ENCODE peak calls at places on chromosomes 6 and 20, in six cellular contexts. One of them, this sample, is unnamed.
A peak's percentile ranks its signal among the peaks of the same experiment; 100 is the strongest.

GRCh38 chr20:46905364-46906125 is 10.9 kb downstream of the EYA2 start:
- DNase-seq in heart right ventricle: no peak
- DNase-seq in SK-N-SH: no peak
- DNase-seq in lower lobe of right lung: no peak
- DNase-seq in CD8-positive, alpha-beta T cell: no peak
- DNase-seq in right lobe of liver: no peak
- DNase-seq in this sample: no peak

GRCh38 chr6:133937909-133938308 is 15.1 kb upstream of the TBPL1 start:
- DNase-seq in heart right ventricle: no peak
- DNase-seq in SK-N-SH: no peak
- DNase-seq in lower lobe of right lung: no peak
- DNase-seq in CD8-positive, alpha-beta T cell: no peak
- DNase-seq in right lobe of liver: no peak
- DNase-seq in this sample: no peak

GRCh38 chr20:58366016-58366415 is 23.0 kb upstream of the VAPB start:
- DNase-seq in heart right ventricle: no peak
- DNase-seq in SK-N-SH: no peak
- DNase-seq in lower lobe of right lung: no peak
- DNase-seq in CD8-positive, alpha-beta T cell: no peak
- DNase-seq in right lobe of liver: no peak
- DNase-seq in this sample: no peak

GRCh38 chr6:43229803-43230239 is 540 bp upstream of the DNPH1 start:
- DNase-seq in heart right ventricle: no peak
- DNase-seq in SK-N-SH: no peak
- DNase-seq in lower lobe of right lung: no peak
- DNase-seq in CD8-positive, alpha-beta T cell: no peak
- DNase-seq in right lobe of liver: no peak
- DNase-seq in this sample: no peak

GRCh38 chr6:125014157-125014957 is 52.1 kb downstream of the RNF217 start:
- DNase-seq in heart right ventricle: no peak
- DNase-seq in SK-N-SH: no peak
- DNase-seq in lower lobe of right lung: no peak
- DNase-seq in CD8-positive, alpha-beta T cell: no peak
- DNase-seq in right lobe of liver: no peak
- DNase-seq in this sample: no peak

GRCh38 chr6:107344981-107345380 is 114.4 kb downstream of the PDSS2 start:
- DNase-seq in heart right ventricle: no peak
- DNase-seq in SK-N-SH: no peak
- DNase-seq in lower lobe of right lung: no peak
- DNase-seq in CD8-positive, alpha-beta T cell: no peak
- DNase-seq in right lobe of liver: no peak
- DNase-seq in this sample: no peak

GRCh38 chr6:11221623-11222384 is 10.7 kb downstream of the NEDD9 start:
- DNase-seq in heart right ventricle: no peak
- DNase-seq in SK-N-SH: peak; percentile 63
- DNase-seq in lower lobe of right lung: no peak
- DNase-seq in CD8-positive, alpha-beta T cell: no peak
- DNase-seq in right lobe of liver: no peak
- DNase-seq in this sample: no peak

GRCh38 chr20:29689411-29690225 is 1567.8 kb upstream of the DEFB115 start:
- DNase-seq in heart right ventricle: peak; percentile 22
- DNase-seq in SK-N-SH: peak; percentile 82
- DNase-seq in lower lobe of right lung: peak; percentile 32
- DNase-seq in CD8-positive, alpha-beta T cell: peak; percentile 10
- DNase-seq in right lobe of liver: peak; percentile 47
- DNase-seq in this sample: no peak

GRCh38 chr6:28634758-28635546 is 109.3 kb downstream of the GPX5 start:
- DNase-seq in heart right ventricle: no peak
- DNase-seq in SK-N-SH: peak; percentile 80
- DNase-seq in lower lobe of right lung: no peak
- DNase-seq in CD8-positive, alpha-beta T cell: no peak
- DNase-seq in right lobe of liver: no peak
- DNase-seq in this sample: no peak

GRCh38 chr20:24999568-24999967 is 7.0 kb upstream of the APMAP start:
- DNase-seq in heart right ventricle: no peak
- DNase-seq in SK-N-SH: no peak
- DNase-seq in lower lobe of right lung: no peak
- DNase-seq in CD8-positive, alpha-beta T cell: no peak
- DNase-seq in right lobe of liver: peak; percentile 13
- DNase-seq in this sample: no peak

GRCh38 chr6:29946787-29947186 is 4.5 kb downstream of the HLA-A start:
- DNase-seq in heart right ventricle: no peak
- DNase-seq in SK-N-SH: no peak
- DNase-seq in lower lobe of right lung: no peak
- DNase-seq in CD8-positive, alpha-beta T cell: no peak
- DNase-seq in right lobe of liver: no peak
- DNase-seq in this sample: no peak

GRCh38 chr6:10373642-10374359 is 41.1 kb downstream of the TFAP2A start:
- DNase-seq in heart right ventricle: no peak
- DNase-seq in SK-N-SH: no peak
- DNase-seq in lower lobe of right lung: no peak
- DNase-seq in CD8-positive, alpha-beta T cell: no peak
- DNase-seq in right lobe of liver: no peak
- DNase-seq in this sample: no peak

GRCh38 chr6:157884756-157885155 is 61.7 kb downstream of the SNX9 start:
- DNase-seq in heart right ventricle: no peak
- DNase-seq in SK-N-SH: no peak
- DNase-seq in lower lobe of right lung: no peak
- DNase-seq in CD8-positive, alpha-beta T cell: no peak
- DNase-seq in right lobe of liver: no peak
- DNase-seq in this sample: no peak

GRCh38 chr6:111938710-111939109 is 65.5 kb upstream of the FYN start:
- DNase-seq in heart right ventricle: no peak
- DNase-seq in SK-N-SH: no peak
- DNase-seq in lower lobe of right lung: no peak
- DNase-seq in CD8-positive, alpha-beta T cell: no peak
- DNase-seq in right lobe of liver: no peak
- DNase-seq in this sample: no peak

GRCh38 chr20:63785646-63786255 is 45.3 kb downstream of the ZBTB46 start:
- DNase-seq in heart right ventricle: no peak
- DNase-seq in SK-N-SH: no peak
- DNase-seq in lower lobe of right lung: no peak
- DNase-seq in CD8-positive, alpha-beta T cell: no peak
- DNase-seq in right lobe of liver: no peak
- DNase-seq in this sample: no peak

GRCh38 chr20:36461600-36462439 is 79.5 kb upstream of the MYL9 start:
- DNase-seq in heart right ventricle: peak; percentile 74
- DNase-seq in SK-N-SH: peak; percentile 78
- DNase-seq in lower lobe of right lung: peak; percentile 75
- DNase-seq in CD8-positive, alpha-beta T cell: peak; percentile 15
- DNase-seq in right lobe of liver: peak; percentile 75
- DNase-seq in this sample: no peak

GRCh38 chr6:137999815-138000214 is 107.4 kb downstream of the PERP start:
- DNase-seq in heart right ventricle: no peak
- DNase-seq in SK-N-SH: no peak
- DNase-seq in lower lobe of right lung: no peak
- DNase-seq in CD8-positive, alpha-beta T cell: no peak
- DNase-seq in right lobe of liver: no peak
- DNase-seq in this sample: no peak

GRCh38 chr20:24066075-24066700 is 77.6 kb upstream of the GGTLC1 start:
- DNase-seq in heart right ventricle: no peak
- DNase-seq in SK-N-SH: no peak
- DNase-seq in lower lobe of right lung: no peak
- DNase-seq in CD8-positive, alpha-beta T cell: no peak
- DNase-seq in right lobe of liver: no peak
- DNase-seq in this sample: no peak

GRCh38 chr6:89928604-89929003 is 34.3 kb downstream of the GJA10 start:
- DNase-seq in heart right ventricle: no peak
- DNase-seq in SK-N-SH: no peak
- DNase-seq in lower lobe of right lung: no peak
- DNase-seq in CD8-positive, alpha-beta T cell: no peak
- DNase-seq in right lobe of liver: no peak
- DNase-seq in this sample: no peak

GRCh38 chr20:10802201-10802600 is 128.4 kb upstream of the JAG1 start:
- DNase-seq in heart right ventricle: no peak
- DNase-seq in SK-N-SH: no peak
- DNase-seq in lower lobe of right lung: no peak
- DNase-seq in CD8-positive, alpha-beta T cell: no peak
- DNase-seq in right lobe of liver: no peak
- DNase-seq in this sample: no peak

GRCh38 chr6:106060167-106060566 is 26.0 kb upstream of the PRDM1 start:
- DNase-seq in heart right ventricle: no peak
- DNase-seq in SK-N-SH: no peak
- DNase-seq in lower lobe of right lung: no peak
- DNase-seq in CD8-positive, alpha-beta T cell: no peak
- DNase-seq in right lobe of liver: no peak
- DNase-seq in this sample: no peak

DNA sequence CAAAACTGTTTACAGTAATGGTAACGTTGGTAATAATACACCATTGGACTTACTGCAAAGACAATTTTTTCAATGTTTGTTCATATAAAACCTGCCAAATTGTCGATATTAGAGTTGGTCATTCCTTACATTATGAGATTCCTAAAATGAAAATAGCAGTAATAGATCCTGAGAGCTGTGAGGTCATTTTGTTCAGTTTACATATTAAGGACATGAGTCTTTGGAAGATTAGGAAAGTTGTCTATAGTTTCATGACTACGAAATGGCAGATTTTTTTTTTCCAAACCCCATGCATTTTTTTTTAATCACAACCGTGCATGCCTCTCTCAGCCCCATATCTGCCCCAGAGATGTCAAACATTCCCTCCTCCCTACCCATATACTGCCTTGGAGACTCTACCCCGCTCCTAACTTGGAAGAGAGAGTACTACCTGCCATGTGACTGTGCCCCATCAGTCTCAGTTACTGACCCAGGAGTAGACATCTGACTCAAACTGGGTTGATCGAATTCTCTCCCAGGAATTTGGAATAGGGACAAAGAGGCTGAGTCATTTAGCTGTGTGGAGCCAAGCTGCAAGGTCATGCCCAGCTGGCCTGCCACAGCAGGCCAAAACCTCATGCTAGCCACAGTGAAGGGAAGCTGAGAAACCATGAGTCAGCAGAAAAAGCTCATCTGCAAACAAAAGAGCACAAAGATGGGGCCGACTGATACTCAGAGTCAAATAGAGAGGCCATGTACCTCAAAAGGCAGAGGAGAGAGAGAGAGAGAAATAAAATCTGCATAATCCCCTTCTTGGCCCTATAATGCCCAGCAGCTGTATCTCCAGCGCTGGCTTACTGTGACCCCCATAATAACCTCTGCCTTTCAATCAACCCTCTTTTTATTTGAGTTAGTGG is 21.0 kb upstream of the AKIRIN2 start:
- DNase-seq in heart right ventricle: peak; percentile 54
- DNase-seq in SK-N-SH: no peak
- DNase-seq in lower lobe of right lung: peak; percentile 68
- DNase-seq in CD8-positive, alpha-beta T cell: no peak
- DNase-seq in right lobe of liver: peak; percentile 88
- DNase-seq in this sample: peak; percentile 29
- H3K4me3 ChIP-seq in heart right ventricle: no peak overlapping the region
- H3K4me3 ChIP-seq in SK-N-SH: no peak overlapping the region
- H3K4me3 ChIP-seq in lower lobe of right lung: no peak overlapping the region
- H3K4me3 ChIP-seq in CD8-positive, alpha-beta T cell: no peak overlapping the region
- H3K4me3 ChIP-seq in right lobe of liver: no peak overlapping the region
- H3K4me3 ChIP-seq in this sample: no peak overlapping the region

GRCh38 chr20:9668356-9668755 is 154.0 kb downstream of the LAMP5 start:
- DNase-seq in heart right ventricle: no peak
- DNase-seq in SK-N-SH: no peak
- DNase-seq in lower lobe of right lung: no peak
- DNase-seq in CD8-positive, alpha-beta T cell: no peak
- DNase-seq in right lobe of liver: no peak
- DNase-seq in this sample: no peak

GRCh38 chr20:9677224-9677623 is 161.7 kb downstream of the PAK5 start:
- DNase-seq in heart right ventricle: no peak
- DNase-seq in SK-N-SH: no peak
- DNase-seq in lower lobe of right lung: no peak
- DNase-seq in CD8-positive, alpha-beta T cell: no peak
- DNase-seq in right lobe of liver: no peak
- DNase-seq in this sample: no peak

GRCh38 chr20:9672027-9672426 is 157.6 kb downstream of the LAMP5 start:
- DNase-seq in heart right ventricle: no peak
- DNase-seq in SK-N-SH: no peak
- DNase-seq in lower lobe of right lung: no peak
- DNase-seq in CD8-positive, alpha-beta T cell: no peak
- DNase-seq in right lobe of liver: no peak
- DNase-seq in this sample: no peak

DNA sequence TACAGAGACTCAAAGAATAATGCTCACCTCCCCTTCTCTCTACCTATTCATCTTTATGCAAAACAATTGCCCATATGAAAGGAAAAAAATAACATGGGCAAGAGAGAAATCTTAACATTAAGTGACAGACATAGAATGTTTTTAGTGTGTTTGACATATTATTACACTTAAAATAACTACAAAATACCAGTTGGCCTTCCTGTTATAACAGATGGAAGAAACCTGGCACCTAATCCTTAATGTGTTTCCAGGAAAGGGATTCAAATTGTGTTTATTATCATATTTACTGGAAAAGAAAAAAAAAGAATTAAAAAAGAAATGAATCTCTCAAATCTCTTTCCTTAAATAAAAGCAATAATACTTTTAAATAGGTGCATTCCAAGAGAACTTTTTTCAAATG is 158.6 kb downstream of the LAMP5 start:
- DNase-seq in heart right ventricle: no peak
- DNase-seq in SK-N-SH: no peak
- DNase-seq in lower lobe of right lung: no peak
- DNase-seq in CD8-positive, alpha-beta T cell: no peak
- DNase-seq in right lobe of liver: no peak
- DNase-seq in this sample: no peak
- H3K4me1 ChIP-seq in heart right ventricle: no peaks in the 10 kb centered on the region
- H3K4me1 ChIP-seq in SK-N-SH: peaks cover 2% of the 10 kb centered on the region
- H3K4me1 ChIP-seq in lower lobe of right lung: no peaks in the 10 kb centered on the region
- H3K4me1 ChIP-seq in CD8-positive, alpha-beta T cell: no peaks in the 10 kb centered on the region
- H3K4me1 ChIP-seq in right lobe of liver: no peaks in the 10 kb centered on the region
- H3K4me1 ChIP-seq in this sample: no peaks in the 10 kb centered on the region

GRCh38 chr20:3753501-3754257 is 13.9 kb downstream of the ADISSP start:
- DNase-seq in heart right ventricle: peak; percentile 27
- DNase-seq in SK-N-SH: no peak
- DNase-seq in lower lobe of right lung: peak; percentile 62
- DNase-seq in CD8-positive, alpha-beta T cell: no peak
- DNase-seq in right lobe of liver: peak; percentile 40
- DNase-seq in this sample: no peak

GRCh38 chr20:3753098-3753497 is 14.5 kb downstream of the ADISSP start:
- DNase-seq in heart right ventricle: no peak
- DNase-seq in SK-N-SH: peak; percentile 82
- DNase-seq in lower lobe of right lung: no peak
- DNase-seq in CD8-positive, alpha-beta T cell: peak; percentile 37
- DNase-seq in right lobe of liver: no peak
- DNase-seq in this sample: no peak

GRCh38 chr20:3752386-3752759 is 15.2 kb downstream of the ADISSP start:
- DNase-seq in heart right ventricle: no peak
- DNase-seq in SK-N-SH: no peak
- DNase-seq in lower lobe of right lung: no peak
- DNase-seq in CD8-positive, alpha-beta T cell: no peak
- DNase-seq in right lobe of liver: no peak
- DNase-seq in this sample: no peak

GRCh38 chr20:3751284-3751663 is 16.3 kb downstream of the ADISSP start:
- DNase-seq in heart right ventricle: no peak
- DNase-seq in SK-N-SH: no peak
- DNase-seq in lower lobe of right lung: no peak
- DNase-seq in CD8-positive, alpha-beta T cell: no peak
- DNase-seq in right lobe of liver: peak; percentile 42
- DNase-seq in this sample: no peak

GRCh38 chr20:3751664-3752385 is 15.7 kb downstream of the ADISSP start:
- DNase-seq in heart right ventricle: peak; percentile 79
- DNase-seq in SK-N-SH: peak; percentile 56
- DNase-seq in lower lobe of right lung: peak; percentile 82
- DNase-seq in CD8-positive, alpha-beta T cell: no peak
- DNase-seq in right lobe of liver: peak; percentile 75
- DNase-seq in this sample: no peak
- H3K27me3 ChIP-seq in heart right ventricle: peaks cover 13% of the 10 kb centered on the region
- H3K27me3 ChIP-seq in SK-N-SH: no peaks in the 10 kb centered on the region
- H3K27me3 ChIP-seq in lower lobe of right lung: peaks cover 5% of the 10 kb centered on the region
- H3K27me3 ChIP-seq in CD8-positive, alpha-beta T cell: no peaks in the 10 kb centered on the region
- H3K27me3 ChIP-seq in right lobe of liver: no peaks in the 10 kb centered on the region
- H3K27me3 ChIP-seq in this sample: peaks cover 8% of the 10 kb centered on the region

GRCh38 chr6:16676978-16677377 is 84.3 kb downstream of the ATXN1 start:
- DNase-seq in heart right ventricle: no peak
- DNase-seq in SK-N-SH: no peak
- DNase-seq in lower lobe of right lung: no peak
- DNase-seq in CD8-positive, alpha-beta T cell: no peak
- DNase-seq in right lobe of liver: no peak
- DNase-seq in this sample: no peak
- H3K4me3 ChIP-seq in heart right ventricle: peak overlapping the region; percentile 30
- H3K4me3 ChIP-seq in SK-N-SH: no peak overlapping the region
- H3K4me3 ChIP-seq in lower lobe of right lung: no peak overlapping the region
- H3K4me3 ChIP-seq in CD8-positive, alpha-beta T cell: no peak overlapping the region
- H3K4me3 ChIP-seq in right lobe of liver: no peak overlapping the region
- H3K4me3 ChIP-seq in this sample: no peak overlapping the region